ENCODE peak calls at places on chromosomes 11 and 22, in five cellular contexts. R, U, Z, W and D are unnamed samples.

GRCh38 chr11:125072961-125073590 is 10.0 kb downstream of the SLC37A2 start:
- DNase-seq in R (no peak), U (no peak), Z (no peak), W (no peak), D (no peak)

GRCh38 chr11:122105009-122105828 is 10.8 kb downstream of the BLID start:
- DNase-seq in R (no peak), U (no peak), Z (no peak), W (no peak), D (no peak)

GRCh38 chr11:92693146-92693545 is 276.3 kb upstream of the MTNR1B start:
- DNase-seq in R (no peak), U (no peak), Z (no peak), W (no peak), D (no peak)

GRCh38 chr11:122978303-122978620 is 3.4 kb downstream of the BSX start:
- DNase-seq in R (no peak), U (no peak), Z (no peak), W (no peak), D (no peak)

GRCh38 chr11:9626778-9627394 is 37.0 kb upstream of the SWAP70 start:
- DNase-seq in R (no peak), U (no peak), Z (peak; percentile 37), W (no peak), D (no peak)

GRCh38 chr22:44714703-44715350 is 12.8 kb downstream of the PRR5 start:
- DNase-seq in R (no peak), U (no peak), Z (no peak), W (no peak), D (no peak)

GRCh38 chr11:103339485-103339857 is 230.2 kb downstream of the DYNC2H1 start:
- DNase-seq in R (no peak), U (peak; percentile 51), Z (no peak), W (no peak), D (no peak)

GRCh38 chr11:107688322-107688918 is 23.4 kb downstream of the SLN start:
- DNase-seq in R (no peak), U (no peak), Z (no peak), W (no peak), D (no peak)

DNA sequence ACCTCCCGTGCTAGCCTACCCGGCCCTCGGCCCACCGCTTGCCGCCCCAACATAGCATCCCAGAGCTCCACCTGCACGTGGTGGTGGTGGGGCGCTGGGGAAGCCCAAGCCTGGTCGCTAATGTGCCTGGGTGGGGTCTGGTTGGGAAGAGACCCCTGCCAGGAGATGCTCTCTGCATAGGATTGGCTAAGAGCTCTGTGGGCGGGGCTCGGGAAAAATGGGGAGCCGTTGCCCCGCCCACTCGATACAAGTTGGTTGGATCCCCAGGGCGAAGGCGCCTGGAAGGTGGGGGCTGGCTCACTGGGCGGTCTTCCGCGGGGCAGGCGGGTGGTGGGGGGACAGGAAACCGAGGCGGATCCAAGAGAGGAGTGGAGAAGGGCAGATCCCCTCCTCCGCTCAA is 7.6 kb downstream of the LRRC10B start:
- DNase-seq in R (no peak), U (no peak), Z (no peak), W (no peak), D (peak; percentile 22)
- H3K4me3 ChIP-seq in R (peak overlapping the region; percentile 61), U (no peak overlapping the region), Z (no peak overlapping the region), W (no peak overlapping the region), D (peak overlapping the region; percentile 28)

GRCh38 chr22:37485006-37485713 is 1.0 kb downstream of the MFNG start:
- DNase-seq in R (peak; percentile 81), U (no peak), Z (no peak), W (peak; percentile 73), D (peak; percentile 51)
- H3K4me3 ChIP-seq in R (peak overlapping the region; percentile 95), U (no peak overlapping the region), Z (peak overlapping the region; percentile 59), W (peak overlapping the region; percentile 80), D (peak overlapping the region; percentile 92)

DNA sequence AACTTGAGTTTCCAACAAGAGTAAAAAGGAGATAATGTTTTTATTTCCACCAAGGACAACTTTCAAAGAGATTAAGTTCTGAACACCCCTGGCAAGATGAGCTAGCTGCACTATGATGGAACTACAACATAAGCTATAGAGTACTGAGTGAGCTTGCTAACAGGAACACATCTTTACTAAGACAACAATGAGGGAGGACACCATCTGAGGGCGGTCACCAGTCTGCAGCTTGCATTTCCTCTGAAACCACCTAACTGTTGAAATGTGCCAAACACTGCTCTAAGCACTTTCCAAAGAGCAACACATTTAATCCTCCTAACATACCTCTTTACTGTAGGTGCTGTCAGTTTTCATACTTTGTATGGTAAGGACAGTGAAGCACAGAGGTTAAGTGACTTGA is 68.4 kb downstream of the TCF20 start:
- DNase-seq in R (no peak), U (no peak), Z (no peak), W (no peak), D (no peak)
- H3K4me3 ChIP-seq in R (peak overlapping the region; percentile 16), U (no peak overlapping the region), Z (no peak overlapping the region), W (no peak overlapping the region), D (no peak overlapping the region)

GRCh38 chr22:50059881-50060262 is 1.8 kb upstream of the TTLL8 start:
- DNase-seq in R (no peak), U (no peak), Z (no peak), W (no peak), D (no peak)

GRCh38 chr22:50060441-50061140 is 2.5 kb upstream of the TTLL8 start:
- DNase-seq in R (no peak), U (no peak), Z (peak; percentile 19), W (no peak), D (no peak)

GRCh38 chr22:50057868-50058311 is at the start of gene TTLL8:
- DNase-seq in R (no peak), U (no peak), Z (peak; percentile 11), W (no peak), D (no peak)

GRCh38 chr22:50058338-50059184 is 463 bp upstream of the TTLL8 start:
- DNase-seq in R (no peak), U (no peak), Z (peak; percentile 18), W (no peak), D (no peak)

DNA sequence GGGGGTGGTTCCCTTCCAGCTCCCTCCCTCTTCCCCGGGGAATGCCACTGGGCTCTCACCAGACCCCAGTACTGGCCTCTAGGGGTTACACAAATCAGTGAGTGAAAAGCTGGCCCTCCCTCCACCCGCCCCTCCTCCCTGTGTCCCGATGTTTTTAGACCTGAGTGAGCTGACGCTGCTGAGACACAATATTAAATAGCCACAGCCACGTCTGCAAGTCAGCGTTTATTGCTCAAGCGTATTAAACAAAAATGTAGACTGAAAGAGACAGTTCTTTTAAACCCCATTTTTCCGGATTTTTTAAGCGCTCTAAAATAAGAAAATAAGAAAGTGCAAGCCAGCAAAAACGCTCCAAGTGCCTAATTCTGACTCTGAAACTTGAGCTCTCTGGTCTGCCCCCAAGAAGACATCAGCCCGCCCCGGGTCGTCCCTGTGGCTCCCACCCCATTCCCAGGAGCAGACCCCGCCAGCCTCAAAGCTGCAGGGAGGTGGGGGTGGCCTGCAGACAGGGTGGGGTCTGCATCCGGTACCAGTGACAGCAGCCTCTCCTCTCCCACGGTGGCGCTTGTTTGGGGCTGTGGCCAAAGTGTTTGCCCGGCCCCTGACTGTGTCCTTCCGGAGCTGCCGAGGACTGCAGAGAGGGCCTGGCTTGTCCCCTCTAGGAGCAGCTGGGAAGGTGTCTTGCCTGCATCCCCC is 1.2 kb upstream of the TTLL8 start:
- DNase-seq in R (no peak), U (no peak), Z (peak; percentile 16), W (peak; percentile 28), D (no peak)
- H3K4me3 ChIP-seq in R (no peak overlapping the region), U (no peak overlapping the region), Z (no peak overlapping the region), W (no peak overlapping the region), D (no peak overlapping the region)

DNA sequence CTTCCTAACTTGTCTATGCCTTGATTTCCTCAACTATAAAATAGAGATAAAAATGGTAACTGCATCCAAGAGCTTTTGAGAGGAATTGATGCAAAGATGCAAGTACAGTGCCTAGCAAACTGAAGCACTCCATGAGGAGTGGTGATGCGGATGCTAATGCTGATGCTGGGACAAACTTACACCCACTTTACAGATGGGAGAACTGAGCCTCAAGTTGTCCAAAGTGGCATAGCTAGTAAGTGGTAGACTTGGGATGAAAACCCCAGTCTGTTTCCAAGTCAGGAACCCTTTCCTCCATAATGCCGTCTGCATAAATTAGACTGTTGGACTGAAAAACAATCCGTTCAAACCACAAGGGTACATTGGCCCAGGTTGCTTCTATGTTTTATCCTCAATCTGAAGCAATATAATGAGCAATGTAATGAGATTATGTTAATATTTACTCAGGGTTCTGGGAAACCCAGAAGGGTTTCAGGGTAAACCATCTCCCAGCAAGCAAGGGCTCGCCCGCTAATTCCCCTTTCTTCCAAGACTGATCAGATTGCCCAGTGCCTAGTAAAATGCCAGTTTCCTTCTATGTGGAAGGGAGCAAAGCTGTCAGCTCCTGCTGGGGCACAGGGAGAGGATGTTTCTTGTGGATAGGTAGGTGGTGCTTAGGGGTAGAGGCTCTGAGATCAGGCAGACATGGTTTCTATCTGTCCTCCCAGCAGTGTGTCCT is 10.4 kb upstream of the EHF start:
- DNase-seq in R (no peak), U (no peak), Z (no peak), W (no peak), D (no peak)
- H3K4me3 ChIP-seq in R (no peak overlapping the region), U (no peak overlapping the region), Z (no peak overlapping the region), W (no peak overlapping the region), D (no peak overlapping the region)

GRCh38 chr11:12989428-12990242 is 19.5 kb upstream of the RASSF10 start:
- DNase-seq in R (no peak), U (no peak), Z (no peak), W (no peak), D (no peak)
- H3K4me3 ChIP-seq in R (no peak overlapping the region), U (no peak overlapping the region), Z (no peak overlapping the region), W (no peak overlapping the region), D (no peak overlapping the region)

DNA sequence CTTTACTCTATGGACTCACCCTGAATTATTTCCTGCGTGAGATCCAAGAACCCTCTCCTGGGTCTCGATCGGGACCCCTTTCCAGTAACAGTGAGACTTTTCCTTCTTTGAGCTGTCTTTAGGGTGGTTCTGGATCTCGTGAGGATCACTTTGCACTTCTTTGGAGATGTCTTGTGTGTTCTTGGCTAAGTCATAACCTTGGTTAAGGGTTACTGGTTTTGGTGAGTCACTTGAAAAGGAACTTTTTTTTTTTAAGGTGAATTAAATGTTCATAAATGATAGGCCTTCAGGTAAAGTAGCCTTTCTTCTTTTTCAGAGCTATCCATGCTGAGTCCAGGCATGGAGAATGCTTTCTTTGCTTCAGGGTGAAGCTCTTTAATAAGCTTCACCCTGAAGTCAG is 19.4 kb upstream of the GSTP1 start:
- DNase-seq in R (no peak), U (no peak), Z (no peak), W (no peak), D (no peak)
- H3K4me3 ChIP-seq in R (no peak overlapping the region), U (no peak overlapping the region), Z (no peak overlapping the region), W (no peak overlapping the region), D (no peak overlapping the region)

GRCh38 chr11:77042111-77042726 is 8.0 kb downstream of the B3GNT6 start:
- DNase-seq in R (no peak), U (no peak), Z (no peak), W (no peak), D (no peak)

GRCh38 chr11:77038825-77039326 is 4.7 kb downstream of the B3GNT6 start:
- DNase-seq in R (no peak), U (no peak), Z (no peak), W (no peak), D (no peak)

GRCh38 chr11:77039491-77040400 is 5.5 kb downstream of the B3GNT6 start:
- DNase-seq in R (no peak), U (no peak), Z (no peak), W (no peak), D (no peak)

GRCh38 chr11:77040889-77041288 is 6.7 kb downstream of the B3GNT6 start:
- DNase-seq in R (no peak), U (no peak), Z (no peak), W (no peak), D (no peak)

DNA sequence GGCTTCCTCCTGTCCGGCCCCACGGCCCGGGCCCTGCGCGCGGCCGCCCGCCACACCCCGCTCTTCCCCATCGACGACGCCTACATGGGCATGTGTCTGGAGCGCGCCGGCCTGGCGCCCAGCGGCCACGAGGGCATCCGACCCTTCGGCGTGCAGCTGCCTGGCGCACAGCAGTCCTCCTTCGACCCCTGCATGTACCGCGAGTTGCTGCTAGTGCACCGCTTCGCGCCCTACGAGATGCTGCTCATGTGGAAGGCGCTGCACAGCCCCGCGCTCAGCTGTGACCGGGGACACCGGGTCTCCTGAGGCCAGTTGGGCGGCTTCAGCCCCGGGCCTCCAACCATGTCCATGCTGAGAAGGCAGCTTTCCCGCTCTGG is 6.2 kb downstream of the B3GNT6 start:
- DNase-seq in R (no peak), U (no peak), Z (no peak), W (no peak), D (no peak)
- H3K4me3 ChIP-seq in R (no peak overlapping the region), U (no peak overlapping the region), Z (no peak overlapping the region), W (no peak overlapping the region), D (no peak overlapping the region)